ENCODE peak calls at places on chromosomes 13 and 19, in four cellular contexts. L is GM23248, A is PC-3, R is HCT116. P is an unnamed sample.

GRCh38 chr19:12828494-12828893 is 5.9 kb downstream of the RTBDN start:
- DNase-seq in L (peak; percentile 29), A (peak; percentile 49), R (no peak), P (peak; percentile 58)

GRCh38 chr13:33383724-33384577 is 98.4 kb upstream of the STARD13 start:
- DNase-seq in L (no peak), A (no peak), R (no peak), P (no peak)

GRCh38 chr13:106522112-106522511 is 13.3 kb downstream of the EFNB2 start:
- DNase-seq in L (no peak), A (no peak), R (no peak), P (no peak)

GRCh38 chr19:43699506-43700367 is 16.1 kb upstream of the IRGC start:
- DNase-seq in L (peak; percentile 52), A (no peak), R (no peak), P (peak; percentile 10)

GRCh38 chr19:50465986-50466771 is 10.1 kb upstream of the EMC10 start:
- DNase-seq in L (peak; percentile 30), A (peak; percentile 29), R (peak; percentile 42), P (peak; percentile 48)

GRCh38 chr19:13195678-13196077 is 45.5 kb downstream of the IER2 start:
- DNase-seq in L (no peak), A (no peak), R (no peak), P (peak; percentile 29)

GRCh38 chr13:42707596-42707995 is 73.8 kb upstream of the FAM216B start:
- DNase-seq in L (peak; percentile 53), A (no peak), R (no peak), P (no peak)

GRCh38 chr13:46613409-46614049 is 60.6 kb downstream of the LRCH1 start:
- DNase-seq in L (no peak), A (no peak), R (no peak), P (no peak)

GRCh38 chr19:4567584-4568071 is 8.1 kb upstream of the SEMA6B start:
- DNase-seq in L (peak; percentile 41), A (peak; percentile 83), R (no peak), P (no peak)

GRCh38 chr13:97256343-97256783 is 34.2 kb downstream of the MBNL2 start:
- DNase-seq in L (peak; percentile 93), A (peak; percentile 88), R (peak; percentile 98), P (peak; percentile 50)

GRCh38 chr13:18943721-18944391 is 237.8 kb downstream of the TUBA3C start:
- DNase-seq in L (no peak), A (no peak), R (no peak), P (no peak)

GRCh38 chr13:37070145-37070695 is 10.7 kb upstream of the SUPT20H start:
- DNase-seq in L (no peak), A (no peak), R (no peak), P (no peak)

GRCh38 chr13:38577048-38577447 is 109.8 kb upstream of the FREM2 start:
- DNase-seq in L (peak; percentile 14), A (no peak), R (no peak), P (no peak)

GRCh38 chr13:59459972-59460371 is 703.8 kb downstream of the DIAPH3 start:
- DNase-seq in L (no peak), A (peak; percentile 7), R (no peak), P (no peak)

GRCh38 chr19:46173886-46174475 is 25.9 kb downstream of the IGFL2 start:
- DNase-seq in L (no peak), A (no peak), R (no peak), P (no peak)

GRCh38 chr13:48817166-48817802 is 158.4 kb upstream of the FNDC3A start:
- DNase-seq in L (no peak), A (no peak), R (no peak), P (no peak)

GRCh38 chr13:79741006-79741405 is 260.1 kb downstream of the NDFIP2 start:
- DNase-seq in L (peak; percentile 57), A (no peak), R (no peak), P (no peak)

GRCh38 chr13:31101511-31102170 is 60.1 kb downstream of the HSPH1 start:
- DNase-seq in L (peak; percentile 27), A (no peak), R (no peak), P (no peak)

GRCh38 chr19:36547001-36547732 is 19.1 kb upstream of the ZNF260 start:
- DNase-seq in L (peak; percentile 3), A (peak; percentile 1), R (no peak), P (peak; percentile 38)

GRCh38 chr13:40490086-40490723 is 176.2 kb downstream of the FOXO1 start:
- DNase-seq in L (no peak), A (no peak), R (no peak), P (no peak)

GRCh38 chr19:1970003-1970805 is 29.2 kb downstream of the CSNK1G2 start:
- DNase-seq in L (no peak), A (peak; percentile 79), R (no peak), P (no peak)

GRCh38 chr19:47257411-47258169 is 1.3 kb downstream of the CCDC9 start:
- DNase-seq in L (no peak), A (no peak), R (no peak), P (no peak)

GRCh38 chr19:37564624-37565369 is 29.8 kb downstream of the ZNF571 start:
- DNase-seq in L (no peak), A (no peak), R (no peak), P (no peak)

GRCh38 chr13:43473437-43473836 is 313.3 kb downstream of the ENOX1 start:
- DNase-seq in L (no peak), A (no peak), R (no peak), P (no peak)

GRCh38 chr13:33723365-33723764 is 94.6 kb upstream of the RFC3 start:
- DNase-seq in L (peak; percentile 5), A (no peak), R (no peak), P (no peak)

GRCh38 chr13:74052402-74052928 is 81.7 kb downstream of the KLF12 start:
- DNase-seq in L (no peak), A (no peak), R (no peak), P (no peak)

GRCh38 chr19:55408320-55408836 is 790 bp upstream of the UBE2S start:
- DNase-seq in L (no peak), A (no peak), R (no peak), P (no peak)

GRCh38 chr13:21297452-21297851 is 121.0 kb downstream of the MRPL57 start:
- DNase-seq in L (peak; percentile 31), A (no peak), R (no peak), P (no peak)

GRCh38 chr13:79735228-79735627 is 254.3 kb downstream of the NDFIP2 start:
- DNase-seq in L (peak; percentile 44), A (no peak), R (no peak), P (no peak)

GRCh38 chr19:47152632-47153031 is 22.0 kb downstream of the SAE1 start:
- DNase-seq in L (no peak), A (peak; percentile 86), R (no peak), P (peak; percentile 44)

GRCh38 chr13:45879666-45880065 is 28.1 kb upstream of the SIAH3 start:
- DNase-seq in L (no peak), A (peak; percentile 41), R (peak; percentile 56), P (no peak)

GRCh38 chr13:91106565-91106964 is 240.9 kb upstream of the MIR17HG start:
- DNase-seq in L (no peak), A (no peak), R (no peak), P (no peak)

GRCh38 chr13:87669379-87669978 is 1.7 kb upstream of the SLITRK5 start:
- DNase-seq in L (peak; percentile 44), A (peak; percentile 59), R (no peak), P (no peak)

GRCh38 chr13:87674143-87674772 is 3.1 kb downstream of the SLITRK5 start:
- DNase-seq in L (no peak), A (no peak), R (no peak), P (no peak)

GRCh38 chr13:87667686-87668085 is 3.5 kb upstream of the SLITRK5 start:
- DNase-seq in L (no peak), A (peak; percentile 32), R (no peak), P (no peak)

GRCh38 chr13:87671824-87672603 is 843 bp downstream of the SLITRK5 start:
- DNase-seq in L (peak; percentile 9), A (no peak), R (no peak), P (no peak)

DNA sequence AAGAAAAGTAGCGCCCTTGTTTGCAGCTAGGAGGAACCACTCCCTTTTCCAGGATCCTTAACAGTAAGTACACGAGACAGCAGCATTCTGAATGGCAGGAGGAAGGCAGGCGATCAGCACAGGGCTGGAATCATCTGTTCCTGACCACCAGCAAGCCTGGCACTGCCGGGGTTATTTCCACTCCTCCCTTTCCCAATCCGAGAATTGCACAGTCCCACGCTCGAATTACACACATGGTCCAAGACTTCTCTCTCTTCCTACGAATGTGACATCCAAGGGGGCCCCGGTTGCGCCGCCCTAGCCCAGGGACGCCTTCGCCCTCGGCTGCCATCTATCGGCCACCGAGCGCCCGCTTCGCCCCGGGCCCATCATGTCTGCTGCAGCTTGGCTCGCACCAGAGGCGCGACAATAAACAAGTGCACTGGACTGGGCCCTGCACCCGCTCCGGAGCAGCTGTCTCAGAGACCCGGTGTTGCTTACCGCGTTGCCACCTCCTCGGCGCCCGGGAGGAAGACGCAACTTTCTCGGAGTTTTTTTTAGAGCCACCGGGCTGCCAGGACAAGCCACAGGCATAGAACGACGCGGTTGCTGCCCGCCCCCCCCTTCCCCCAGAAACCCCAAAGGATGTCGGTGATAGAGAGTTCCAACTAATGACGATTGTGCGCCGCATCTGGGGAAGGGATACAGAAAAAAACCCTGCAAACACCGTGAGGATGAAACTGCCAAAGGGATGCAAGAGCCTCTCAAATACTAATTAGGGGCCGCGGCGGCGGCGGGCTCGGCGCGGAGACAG is at the start of gene SLITRK5:
- DNase-seq in L (peak; percentile 74), A (peak; percentile 74), R (no peak), P (peak; percentile 81)
- TF ChIP-seq EZH2 in L (no peak), A (no peak), R (no peak), P (no peak)

GRCh38 chr13:35879111-35879510 is 252.1 kb downstream of the DCLK1 start:
- DNase-seq in L (no peak), A (no peak), R (no peak), P (no peak)
- H3K9me2 ChIP-seq in L (no peaks in the 10 kb centered on the region), A (no peaks in the 10 kb centered on the region), R (no peaks in the 10 kb centered on the region), P (no peaks in the 10 kb centered on the region)

GRCh38 chr19:35011737-35012682 is 11.9 kb downstream of the GRAMD1A start:
- DNase-seq in L (no peak), A (no peak), R (no peak), P (no peak)
- H3K27ac ChIP-seq in L (no peak overlapping the region), A (no peak overlapping the region), R (no peak overlapping the region), P (no peak overlapping the region)

GRCh38 chr19:45152504-45153338 is 8.1 kb downstream of the NKPD1 start:
- DNase-seq in L (peak; percentile 65), A (no peak), R (no peak), P (no peak)
- TF ChIP-seq EZH2 in L (no peak), A (no peak), R (no peak), P (no peak)

GRCh38 chr19:31413353-31413752 is 64.1 kb upstream of the TSHZ3 start:
- DNase-seq in L (no peak), A (no peak), R (no peak), P (no peak)

GRCh38 chr19:31406106-31406505 is 56.9 kb upstream of the TSHZ3 start:
- DNase-seq in L (no peak), A (no peak), R (no peak), P (no peak)

GRCh38 chr19:31402931-31403330 is 53.7 kb upstream of the TSHZ3 start:
- DNase-seq in L (peak; percentile 46), A (no peak), R (no peak), P (no peak)

GRCh38 chr19:31408460-31409124 is 59.4 kb upstream of the TSHZ3 start:
- DNase-seq in L (peak; percentile 90), A (peak; percentile 36), R (no peak), P (no peak)
- H3K9me2 ChIP-seq in L (no peaks in the 10 kb centered on the region), A (no peaks in the 10 kb centered on the region), R (no peaks in the 10 kb centered on the region), P (no peaks in the 10 kb centered on the region)

GRCh38 chr13:41494202-41494601 is 36.9 kb downstream of the RGCC start:
- DNase-seq in L (no peak), A (no peak), R (no peak), P (no peak)
- H3K27ac ChIP-seq in L (no peak overlapping the region), A (no peak overlapping the region), R (no peak overlapping the region), P (no peak overlapping the region)

GRCh38 chr19:17966497-17967257 is at the start of gene KCNN1:
- DNase-seq in L (no peak), A (no peak), R (no peak), P (no peak)
- TF ChIP-seq EZH2 in L (peak; percentile 67), A (no peak), R (no peak), P (no peak)

P was measured in PC-9.